ENCODE peak calls at places on chromosomes 6 and 20, in six cellular contexts. One of them, this sample, is unnamed.

GRCh38 chr6:138817799-138818198 is 21.9 kb downstream of the ECT2L start:
- DNase-seq in K562: peak
- DNase-seq in GM12878: no peak
- DNase-seq in H1: peak
- DNase-seq in HepG2: no peak
- DNase-seq in GM23338: peak
- DNase-seq in this sample: peak

GRCh38 chr6:71531006-71531405 is 242.4 kb downstream of the OGFRL1 start:
- DNase-seq in GM23338: no peak
- DNase-seq in K562: no peak
- DNase-seq in GM12878: no peak
- DNase-seq in HepG2: no peak
- DNase-seq in H1: no peak
- DNase-seq in this sample: no peak

GRCh38 chr20:37518606-37519507 is 2.2 kb upstream of the NNAT start:
- DNase-seq in HepG2: no peak
- DNase-seq in H1: no peak
- DNase-seq in GM12878: no peak
- DNase-seq in GM23338: no peak
- DNase-seq in K562: no peak
- DNase-seq in this sample: no peak

GRCh38 chr6:105677671-105678475 is 275.0 kb upstream of the PREP start:
- DNase-seq in H1: no peak
- DNase-seq in HepG2: no peak
- DNase-seq in K562: no peak
- DNase-seq in GM23338: no peak
- DNase-seq in GM12878: no peak
- DNase-seq in this sample: no peak

GRCh38 chr20:36472656-36473071 is 68.7 kb upstream of the MYL9 start:
- DNase-seq in HepG2: no peak
- DNase-seq in H1: no peak
- DNase-seq in GM12878: no peak
- DNase-seq in K562: peak
- DNase-seq in GM23338: peak
- DNase-seq in this sample: peak

GRCh38 chr6:125124250-125124777 is 29.3 kb upstream of the TPD52L1 start:
- DNase-seq in GM12878: no peak
- DNase-seq in GM23338: no peak
- DNase-seq in H1: no peak
- DNase-seq in HepG2: peak
- DNase-seq in K562: peak
- DNase-seq in this sample: no peak

GRCh38 chr6:1596088-1596852 is 13.4 kb upstream of the FOXC1 start:
- DNase-seq in H1: no peak
- DNase-seq in GM12878: no peak
- DNase-seq in GM23338: peak
- DNase-seq in HepG2: peak
- DNase-seq in K562: peak
- DNase-seq in this sample: peak

GRCh38 chr6:23091795-23092194 is 522.4 kb downstream of the HDGFL1 start:
- DNase-seq in H1: no peak
- DNase-seq in HepG2: no peak
- DNase-seq in GM12878: no peak
- DNase-seq in K562: no peak
- DNase-seq in GM23338: no peak
- DNase-seq in this sample: no peak

GRCh38 chr20:25242231-25242630 is 5.7 kb upstream of the PYGB start:
- DNase-seq in H1: no peak
- DNase-seq in K562: no peak
- DNase-seq in HepG2: no peak
- DNase-seq in GM12878: no peak
- DNase-seq in GM23338: no peak
- DNase-seq in this sample: no peak

GRCh38 chr20:62298577-62299249 is 4.1 kb upstream of the ADRM1 start:
- DNase-seq in GM12878: no peak
- DNase-seq in HepG2: no peak
- DNase-seq in K562: no peak
- DNase-seq in GM23338: no peak
- DNase-seq in H1: no peak
- DNase-seq in this sample: no peak

GRCh38 chr6:77368660-77369313 is 94.5 kb downstream of the HTR1B start:
- DNase-seq in K562: no peak
- DNase-seq in HepG2: no peak
- DNase-seq in H1: peak
- DNase-seq in GM12878: no peak
- DNase-seq in GM23338: peak
- DNase-seq in this sample: peak

GRCh38 chr6:147467891-147468290 is 40.6 kb upstream of the SAMD5 start:
- DNase-seq in H1: no peak
- DNase-seq in GM12878: no peak
- DNase-seq in K562: no peak
- DNase-seq in HepG2: no peak
- DNase-seq in GM23338: no peak
- DNase-seq in this sample: no peak

GRCh38 chr20:44033873-44034272 is 119.2 kb downstream of the TOX2 start:
- DNase-seq in K562: no peak
- DNase-seq in GM23338: no peak
- DNase-seq in GM12878: no peak
- DNase-seq in HepG2: no peak
- DNase-seq in H1: no peak
- DNase-seq in this sample: no peak

GRCh38 chr6:135181333-135182119 is 418 bp downstream of the MYB start:
- DNase-seq in GM23338: peak
- DNase-seq in GM12878: no peak
- DNase-seq in HepG2: no peak
- DNase-seq in K562: peak
- DNase-seq in H1: no peak
- DNase-seq in this sample: peak

GRCh38 chr20:1672728-1673127 is 15.1 kb upstream of the SIRPG start:
- DNase-seq in GM12878: no peak
- DNase-seq in GM23338: no peak
- DNase-seq in HepG2: no peak
- DNase-seq in K562: no peak
- DNase-seq in H1: no peak
- DNase-seq in this sample: no peak

GRCh38 chr6:43037706-43038105 is 15.9 kb downstream of the CUL7 start:
- DNase-seq in GM12878: no peak
- DNase-seq in H1: no peak
- DNase-seq in GM23338: no peak
- DNase-seq in K562: no peak
- DNase-seq in HepG2: no peak
- DNase-seq in this sample: no peak

GRCh38 chr6:48736486-48737206 is 625.6 kb upstream of the PTCHD4 start:
- DNase-seq in HepG2: no peak
- DNase-seq in GM12878: no peak
- DNase-seq in K562: no peak
- DNase-seq in H1: no peak
- DNase-seq in GM23338: no peak
- DNase-seq in this sample: no peak

GRCh38 chr6:37170273-37171140 is 555 bp downstream of the PIM1 start:
- DNase-seq in K562: no peak
- DNase-seq in GM12878: no peak
- DNase-seq in GM23338: peak
- DNase-seq in HepG2: no peak
- DNase-seq in H1: no peak
- DNase-seq in this sample: peak

GRCh38 chr20:54208492-54209044 is 681 bp downstream of the PFDN4 start:
- DNase-seq in K562: peak
- DNase-seq in GM12878: no peak
- DNase-seq in GM23338: peak
- DNase-seq in HepG2: peak
- DNase-seq in H1: no peak
- DNase-seq in this sample: no peak

GRCh38 chr6:156816505-156816904 is 39.3 kb downstream of the ARID1B start:
- DNase-seq in HepG2: no peak
- DNase-seq in GM12878: no peak
- DNase-seq in GM23338: no peak
- DNase-seq in K562: no peak
- DNase-seq in H1: no peak
- DNase-seq in this sample: no peak

GRCh38 chr6:136249336-136249735 is 775 bp downstream of the MTFR2 start:
- DNase-seq in K562: peak
- DNase-seq in GM23338: peak
- DNase-seq in H1: no peak
- DNase-seq in HepG2: no peak
- DNase-seq in GM12878: no peak
- DNase-seq in this sample: no peak

GRCh38 chr6:21033575-21034026 is 499.3 kb downstream of the CDKAL1 start:
- DNase-seq in K562: no peak
- DNase-seq in H1: no peak
- DNase-seq in GM23338: no peak
- DNase-seq in GM12878: no peak
- DNase-seq in HepG2: no peak
- DNase-seq in this sample: no peak

GRCh38 chr6:72857791-72858190 is 235.9 kb downstream of the KCNQ5 start:
- DNase-seq in H1: no peak
- DNase-seq in GM23338: no peak
- DNase-seq in K562: no peak
- DNase-seq in GM12878: no peak
- DNase-seq in HepG2: no peak
- DNase-seq in this sample: no peak

GRCh38 chr6:29553268-29554057 is 6.1 kb downstream of the UBD start:
- DNase-seq in GM23338: peak
- DNase-seq in HepG2: no peak
- DNase-seq in K562: no peak
- DNase-seq in H1: peak
- DNase-seq in GM12878: no peak
- DNase-seq in this sample: peak
- TF ChIP-seq CTCF in GM23338: no peak
- TF ChIP-seq CTCF in HepG2: no peak
- TF ChIP-seq CTCF in K562: peak
- TF ChIP-seq CTCF in H1: peak
- TF ChIP-seq CTCF in GM12878: no peak
- TF ChIP-seq CTCF in this sample: no peak

DNA sequence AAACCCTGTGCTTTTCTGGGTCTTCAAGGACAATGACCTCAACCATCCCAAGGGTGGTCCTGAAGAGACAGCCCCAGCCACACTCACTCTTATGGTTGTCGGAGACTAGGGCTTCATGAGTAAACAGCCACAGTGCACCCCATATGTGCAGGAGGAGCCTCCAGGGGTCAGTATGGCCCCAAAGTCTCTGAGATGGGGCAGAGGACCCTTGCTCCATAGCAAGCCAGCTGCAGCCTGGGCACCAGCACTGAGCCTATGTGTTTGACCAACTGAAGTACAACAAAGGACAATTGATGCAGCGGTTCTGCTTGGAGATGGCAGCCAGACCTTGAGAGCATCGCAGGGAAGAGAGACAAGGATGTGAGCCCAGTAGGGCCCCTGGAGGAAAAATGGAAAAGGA is 112.2 kb downstream of the LRFN2 start:
- DNase-seq in GM23338: peak
- DNase-seq in HepG2: no peak
- DNase-seq in K562: no peak
- DNase-seq in H1: no peak
- DNase-seq in GM12878: no peak
- DNase-seq in this sample: peak
- TF ChIP-seq CREB1 in GM23338: no peak
- TF ChIP-seq CREB1 in HepG2: no peak
- TF ChIP-seq CREB1 in K562: no peak
- TF ChIP-seq CREB1 in H1: no peak
- TF ChIP-seq CREB1 in GM12878: no peak
- TF ChIP-seq CREB1 in this sample: no peak

DNA sequence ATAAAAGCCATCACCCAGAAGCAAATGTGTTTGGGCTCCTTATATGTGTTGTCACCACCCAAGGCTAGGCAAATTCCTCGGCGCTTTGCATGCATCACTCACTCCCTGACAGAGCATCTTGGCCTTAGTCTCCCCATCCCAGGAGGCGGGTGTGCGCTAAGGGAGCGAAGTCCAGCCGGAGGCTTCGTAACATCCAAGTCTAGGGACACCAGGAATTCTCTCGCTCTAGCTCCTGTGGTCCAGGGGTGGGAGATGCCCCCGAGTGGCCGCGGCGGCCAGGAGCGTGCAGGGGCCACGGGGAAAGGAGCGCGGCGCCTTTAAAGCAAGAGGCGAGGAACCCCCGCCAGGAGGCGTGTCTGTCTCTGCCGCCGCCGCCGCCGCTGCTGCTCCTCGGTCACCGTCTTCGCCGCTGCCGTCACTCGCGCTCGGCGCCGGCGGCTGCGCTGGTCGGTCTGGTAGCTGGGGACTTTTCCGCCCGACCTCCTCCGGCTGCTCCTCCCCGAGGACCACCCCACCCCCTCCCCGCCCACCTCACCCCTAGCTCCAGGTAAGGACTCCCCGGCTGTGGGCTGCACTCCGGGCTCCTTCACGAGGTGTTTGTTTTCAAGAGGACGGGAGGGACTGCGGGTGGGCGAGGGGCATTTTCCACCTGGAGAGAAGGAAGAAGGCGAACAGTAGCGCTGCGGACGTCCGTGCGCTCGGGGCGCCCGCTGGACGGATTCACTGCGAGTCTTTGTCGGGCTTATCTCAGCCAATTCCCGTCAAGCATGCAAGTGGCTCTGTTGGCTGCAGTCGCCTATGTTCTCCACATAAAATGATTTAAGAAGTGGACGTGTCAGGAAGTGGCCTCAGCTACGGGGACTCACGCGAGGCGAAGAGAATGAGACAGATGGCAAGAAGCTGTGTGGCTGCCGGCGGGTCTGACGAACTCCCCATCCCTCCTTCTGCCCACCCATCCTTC is at the start of gene GRIK2:
- DNase-seq in HepG2: no peak
- DNase-seq in K562: peak
- DNase-seq in H1: no peak
- DNase-seq in GM23338: peak
- DNase-seq in GM12878: no peak
- DNase-seq in this sample: peak
- TF ChIP-seq CTCF in HepG2: peak
- TF ChIP-seq CTCF in K562: no peak
- TF ChIP-seq CTCF in H1: peak
- TF ChIP-seq CTCF in GM23338: peak
- TF ChIP-seq CTCF in GM12878: no peak
- TF ChIP-seq CTCF in this sample: no peak

GRCh38 chr20:34268851-34269668 is 27.8 kb downstream of the ASIP start:
- DNase-seq in HepG2: no peak
- DNase-seq in GM23338: peak
- DNase-seq in H1: no peak
- DNase-seq in K562: no peak
- DNase-seq in GM12878: no peak
- DNase-seq in this sample: peak
- TF ChIP-seq CREB1 in HepG2: no peak
- TF ChIP-seq CREB1 in GM23338: no peak
- TF ChIP-seq CREB1 in H1: no peak
- TF ChIP-seq CREB1 in K562: no peak
- TF ChIP-seq CREB1 in GM12878: no peak
- TF ChIP-seq CREB1 in this sample: no peak

DNA sequence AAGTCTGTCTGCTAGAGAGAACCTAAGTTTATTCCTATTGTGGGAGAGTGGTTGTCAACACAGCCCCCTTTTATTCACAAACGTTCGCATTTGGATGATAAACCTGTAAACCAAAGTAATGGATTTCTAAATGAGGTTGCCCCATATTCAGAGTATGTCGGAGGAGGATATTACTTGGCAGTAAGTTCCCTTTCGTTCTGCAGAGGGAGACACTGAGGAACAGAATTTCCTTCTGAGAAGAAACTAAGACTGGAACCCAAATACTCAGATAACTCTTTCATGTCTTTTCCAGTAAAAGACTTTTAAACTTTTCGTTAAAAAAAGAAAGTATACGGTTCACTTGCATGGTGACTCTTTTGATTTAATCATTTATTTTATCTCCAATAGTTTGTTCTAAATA is 754.6 kb upstream of the MMS22L start:
- DNase-seq in HepG2: no peak
- DNase-seq in K562: no peak
- DNase-seq in H1: no peak
- DNase-seq in GM12878: no peak
- DNase-seq in GM23338: peak
- DNase-seq in this sample: no peak
- TF ChIP-seq CTCF in HepG2: no peak
- TF ChIP-seq CTCF in K562: no peak
- TF ChIP-seq CTCF in H1: peak
- TF ChIP-seq CTCF in GM12878: no peak
- TF ChIP-seq CTCF in GM23338: peak
- TF ChIP-seq CTCF in this sample: no peak

This sample was measured in WTC11.